ENCODE peak calls at places on chromosomes 6 and 20, in five cellular contexts. I is kidney, O is lower leg skin, Y is uterus, D is brain microvascular endothelial cell. R is an unnamed sample.

GRCh38 chr20:63962426-63963347 is 6.5 kb upstream of the UCKL1 start:
- DNase-seq in I (peak), O (no peak), D (no peak), Y (no peak), R (no peak)

GRCh38 chr6:143128346-143129015 is 67.8 kb downstream of the AIG1 start:
- DNase-seq in O (no peak), Y (no peak), D (no peak), I (no peak), R (no peak)

GRCh38 chr6:139364302-139364981 is 10.0 kb downstream of the CITED2 start:
- DNase-seq in I (no peak), Y (no peak), D (no peak), O (no peak), R (no peak)

GRCh38 chr6:36268478-36269248 is 1.2 kb upstream of the PNPLA1 start:
- DNase-seq in O (no peak), D (peak), Y (peak), I (no peak), R (no peak)

GRCh38 chr6:46590765-46591164 is 61.9 kb downstream of the CYP39A1 start:
- DNase-seq in I (no peak), Y (no peak), O (no peak), D (no peak), R (no peak)

GRCh38 chr6:137717074-137718073 is 149.7 kb upstream of the TNFAIP3 start:
- DNase-seq in D (no peak), I (no peak), Y (no peak), O (no peak), R (no peak)

GRCh38 chr6:119484598-119484997 is 135.0 kb upstream of the MAN1A1 start:
- DNase-seq in D (peak), I (no peak), Y (no peak), O (peak), R (peak)

GRCh38 chr6:14984454-14984853 is 261.4 kb upstream of the JARID2 start:
- DNase-seq in D (no peak), Y (no peak), I (no peak), O (peak), R (no peak)

GRCh38 chr20:5041433-5041832 is 40.1 kb upstream of the SLC23A2 start:
- DNase-seq in D (peak), Y (no peak), O (no peak), I (peak), R (no peak)

GRCh38 chr6:125913145-125913544 is 43.4 kb upstream of the HINT3 start:
- DNase-seq in I (no peak), O (no peak), D (no peak), Y (no peak), R (no peak)

GRCh38 chr6:99341862-99342455 is 7.5 kb downstream of the FAXC start:
- DNase-seq in I (no peak), Y (no peak), O (no peak), D (no peak), R (no peak)

GRCh38 chr6:4814212-4814611 is 38.0 kb downstream of the CDYL start:
- DNase-seq in I (no peak), D (no peak), O (no peak), Y (no peak), R (no peak)

GRCh38 chr6:82072113-82072512 is 175.4 kb downstream of the IBTK start:
- DNase-seq in I (no peak), Y (no peak), D (peak), O (no peak), R (peak)

DNA sequence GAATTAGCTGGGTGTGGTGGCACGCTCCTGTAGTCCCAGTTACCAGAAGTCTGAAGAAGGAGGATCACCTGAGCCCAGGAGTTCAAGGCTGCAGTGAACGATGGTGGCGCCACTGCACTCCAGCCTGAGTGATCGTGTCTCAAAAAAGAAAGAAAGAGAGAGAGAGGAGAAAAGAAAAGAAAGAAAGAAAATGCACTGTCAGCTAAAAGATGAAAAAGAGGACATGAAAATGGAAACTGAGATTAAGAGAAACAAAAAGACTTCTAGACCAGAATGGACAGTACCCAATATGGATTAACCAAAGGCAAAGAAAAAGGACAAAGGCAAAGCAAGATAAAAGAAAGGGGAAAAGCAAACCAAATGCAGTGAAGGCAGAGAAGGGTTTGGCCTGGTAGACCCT is 9.0 kb upstream of the RALGAPA2 start:
- DNase-seq in Y (no peak), D (no peak), O (no peak), I (no peak), R (no peak)
- TF ChIP-seq CTCF in Y (no peak), D (no peak), O (no peak), I (no peak), R (no peak)

DNA sequence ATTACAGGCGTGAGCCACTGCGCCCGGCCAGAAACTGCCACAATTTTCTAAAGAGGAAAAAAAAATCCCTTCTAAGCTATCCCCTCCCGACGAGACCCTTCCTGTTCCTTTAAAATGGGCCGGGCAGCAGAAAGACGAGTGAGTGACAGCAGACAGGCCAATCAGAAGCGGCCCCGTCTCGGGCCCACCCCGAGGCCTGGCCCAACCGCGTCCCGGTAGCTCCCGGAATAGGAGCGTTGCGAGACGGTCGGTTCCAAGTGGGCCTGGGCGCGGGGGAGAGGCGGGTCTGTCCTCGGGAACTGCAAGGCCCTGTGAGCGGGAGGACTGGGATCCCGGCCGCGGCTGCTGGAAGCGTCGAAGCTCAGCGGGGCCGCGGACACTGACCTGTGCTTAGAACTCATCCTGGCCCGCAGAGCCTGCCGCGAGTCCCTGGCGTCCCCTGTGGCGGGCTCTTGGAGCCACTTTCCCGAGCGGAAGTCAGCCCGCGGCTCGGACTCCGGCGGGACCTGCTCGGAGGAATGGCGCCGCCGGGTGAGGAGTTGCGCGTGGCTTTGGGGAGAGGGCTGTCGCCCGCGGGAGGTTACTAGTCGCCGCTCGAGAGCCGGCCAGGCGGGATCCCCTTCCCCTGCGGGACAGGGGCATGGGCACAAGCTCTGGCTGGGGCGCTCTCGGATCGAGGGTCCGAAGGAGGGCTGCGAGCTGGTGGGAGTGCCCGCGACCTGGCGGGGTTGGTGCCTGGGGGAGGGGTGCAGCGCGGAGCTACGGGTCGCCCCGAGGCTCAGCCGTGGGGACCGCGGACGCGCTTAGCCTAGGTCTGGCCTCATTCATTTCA is at the start of the genes MROH8 and RPN2:
- DNase-seq in Y (peak), I (peak), O (peak), D (peak), R (peak)
- H3K4me3 ChIP-seq in Y (peak), I (peak), O (peak), D (peak), R (peak)

GRCh38 chr6:131063028-131063763 is at the start of gene EPB41L2:
- DNase-seq in Y (peak), O (peak), I (peak), D (peak), R (no peak)
- TF ChIP-seq CTCF in Y (peak), O (no peak), I (peak), D (peak), R (peak)

DNA sequence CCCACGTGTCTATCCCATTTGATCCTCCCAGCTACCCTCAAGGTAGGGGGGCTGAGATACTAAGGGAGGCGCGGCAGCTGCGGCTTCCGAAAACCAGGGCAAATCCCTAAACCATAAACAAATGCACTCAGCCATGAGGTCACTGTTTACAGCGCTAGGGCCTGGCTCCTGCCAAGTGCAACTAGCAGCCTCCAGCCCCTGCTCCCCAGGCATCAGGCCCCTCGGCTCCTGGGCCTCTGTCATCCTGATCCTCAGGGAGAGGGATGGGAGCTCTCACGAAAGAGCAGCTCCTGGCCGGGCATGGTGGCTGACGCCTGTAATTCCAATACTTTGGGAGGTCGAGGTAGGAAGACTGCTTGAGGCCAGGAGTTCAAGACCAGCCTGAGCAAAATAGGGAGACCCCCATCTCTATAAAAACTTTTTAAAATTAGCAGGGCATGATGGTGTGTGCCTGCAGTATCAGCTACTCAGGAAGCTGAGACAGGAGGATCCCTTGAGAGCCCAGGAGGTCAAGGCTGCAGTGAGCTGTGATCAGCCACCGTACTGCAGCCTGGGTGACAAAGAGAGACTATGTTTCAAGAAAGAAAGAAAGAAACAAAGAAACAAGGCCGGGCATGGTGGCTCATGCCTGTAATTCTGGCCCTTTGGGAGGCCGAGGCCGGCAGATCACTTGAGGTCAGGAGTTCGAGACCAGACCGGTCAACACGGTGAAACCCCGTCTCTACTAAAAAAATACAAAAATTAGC is 42.5 kb upstream of the TLDC2 start:
- DNase-seq in I (no peak), D (no peak), O (no peak), Y (no peak), R (no peak)
- H3K4me3 ChIP-seq in I (no peak), D (no peak), O (no peak), Y (no peak), R (no peak)

GRCh38 chr6:103027532-103027931 is 1634.0 kb downstream of the GRIK2 start:
- DNase-seq in D (no peak), I (no peak), Y (no peak), O (no peak), R (no peak)
- TF ChIP-seq CTCF in D (no peak), I (no peak), Y (no peak), O (no peak), R (no peak)

DNA sequence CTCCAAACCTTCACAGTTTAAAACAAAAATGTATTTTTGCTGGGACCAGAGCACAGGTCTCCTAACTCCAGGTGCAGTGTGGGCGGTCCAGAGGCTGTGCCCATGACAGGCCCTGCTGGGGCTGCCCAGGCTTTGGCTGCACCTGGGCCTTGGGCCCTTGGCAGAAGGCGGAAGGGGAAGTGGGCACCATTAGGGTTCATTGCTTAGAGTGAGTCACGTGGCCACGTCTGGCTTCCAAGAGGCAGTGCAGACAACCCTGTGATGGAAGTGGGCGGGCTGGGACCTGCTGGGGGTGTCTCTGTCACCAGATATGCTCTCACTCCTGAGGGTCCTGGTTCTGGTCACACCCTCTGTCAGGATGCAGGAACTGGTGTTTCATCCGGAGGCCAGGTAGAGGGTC is 302.2 kb downstream of the QKI start:
- DNase-seq in O (no peak), D (no peak), Y (no peak), I (no peak), R (no peak)
- H3K4me3 ChIP-seq in O (no peak), D (no peak), Y (no peak), I (no peak), R (no peak)

DNA sequence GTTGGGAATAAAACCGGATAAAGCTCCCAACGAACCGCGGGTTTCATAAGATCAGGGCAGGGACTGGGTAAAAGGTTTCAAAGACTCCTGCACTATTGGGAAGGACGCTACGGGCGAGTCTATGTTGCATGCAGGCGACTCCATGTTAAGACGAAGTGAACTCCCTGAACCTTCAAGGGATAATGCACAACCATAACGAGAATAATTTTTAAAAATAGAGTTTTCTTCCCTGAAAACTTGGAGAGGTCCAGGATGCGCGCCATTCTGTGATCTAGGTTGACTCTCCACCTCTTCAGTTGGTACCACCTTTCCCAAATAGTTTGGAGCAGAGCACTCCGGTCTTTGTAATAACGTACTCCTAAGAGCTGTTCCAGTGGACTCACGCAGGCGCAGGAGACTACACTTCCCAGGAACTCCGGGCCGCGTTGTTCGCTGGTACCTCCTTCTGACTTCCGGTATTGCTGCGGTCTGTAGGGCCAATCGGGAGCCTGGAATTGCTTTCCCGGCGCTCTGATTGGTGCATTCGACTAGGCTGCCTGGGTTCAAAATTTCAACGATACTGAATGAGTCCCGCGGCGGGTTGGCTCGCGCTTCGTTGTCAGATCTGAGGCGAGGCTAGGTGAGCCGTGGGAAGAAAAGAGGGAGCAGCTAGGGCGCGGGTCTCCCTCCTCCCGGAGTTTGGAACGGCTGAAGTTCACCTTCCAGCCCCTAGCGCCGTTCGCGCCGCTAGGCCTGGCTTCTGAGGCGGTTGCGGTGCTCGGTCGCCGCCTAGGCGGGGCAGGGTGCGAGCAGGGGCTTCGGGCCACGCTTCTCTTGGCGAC is at the start of gene TPX2:
- DNase-seq in D (peak), Y (peak), I (peak), O (peak), R (peak)
- TF ChIP-seq CTCF in D (peak), Y (peak), I (peak), O (no peak), R (peak)

GRCh38 chr6:6705061-6705425 is 116.5 kb downstream of the LY86 start:
- DNase-seq in D (no peak), O (no peak), I (no peak), Y (no peak), R (no peak)

GRCh38 chr6:6701864-6702263 is 113.3 kb downstream of the LY86 start:
- DNase-seq in D (no peak), O (no peak), I (no peak), Y (no peak), R (no peak)

GRCh38 chr6:6700871-6701270 is 112.4 kb downstream of the LY86 start:
- DNase-seq in Y (no peak), O (no peak), D (no peak), I (no peak), R (no peak)

GRCh38 chr6:6704423-6705060 is 116.0 kb downstream of the LY86 start:
- DNase-seq in Y (no peak), D (no peak), I (no peak), O (no peak), R (no peak)

DNA sequence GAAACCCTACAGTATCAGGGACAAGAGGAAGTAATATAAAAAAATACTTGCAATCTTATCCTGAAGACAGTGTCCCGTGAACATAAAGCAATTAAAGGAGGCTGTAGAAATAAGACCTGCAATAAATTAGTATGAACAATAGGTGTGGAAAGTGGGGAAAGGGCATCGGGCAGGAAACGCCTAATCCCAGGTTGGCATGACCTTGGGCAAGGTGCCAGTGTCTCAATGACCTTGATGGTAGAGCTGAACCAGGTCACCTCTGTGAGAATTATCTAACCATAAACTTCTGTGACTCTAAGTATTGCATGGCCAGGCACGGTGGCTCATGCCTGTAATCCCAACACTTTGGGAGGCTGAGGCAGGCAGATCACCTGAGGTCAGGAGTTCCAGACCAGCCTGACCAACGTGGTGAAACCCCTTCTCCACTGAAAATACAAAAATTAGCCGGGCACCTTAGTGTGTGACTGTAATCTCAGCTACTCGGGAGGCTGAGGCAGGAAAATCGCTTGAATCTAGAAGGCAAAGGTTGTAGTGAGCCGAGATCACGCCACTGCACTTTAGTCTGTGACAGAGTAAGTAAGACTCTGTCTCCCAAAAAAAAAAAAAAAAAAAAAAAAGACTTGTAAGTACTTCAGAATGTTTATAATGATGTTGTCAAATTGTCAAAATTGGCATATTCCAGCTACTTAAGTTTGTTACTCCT is 115.4 kb downstream of the LY86 start:
- DNase-seq in D (no peak), O (no peak), Y (no peak), I (peak), R (no peak)
- H3K4me3 ChIP-seq in D (no peak), O (no peak), Y (no peak), I (no peak), R (no peak)

DNA sequence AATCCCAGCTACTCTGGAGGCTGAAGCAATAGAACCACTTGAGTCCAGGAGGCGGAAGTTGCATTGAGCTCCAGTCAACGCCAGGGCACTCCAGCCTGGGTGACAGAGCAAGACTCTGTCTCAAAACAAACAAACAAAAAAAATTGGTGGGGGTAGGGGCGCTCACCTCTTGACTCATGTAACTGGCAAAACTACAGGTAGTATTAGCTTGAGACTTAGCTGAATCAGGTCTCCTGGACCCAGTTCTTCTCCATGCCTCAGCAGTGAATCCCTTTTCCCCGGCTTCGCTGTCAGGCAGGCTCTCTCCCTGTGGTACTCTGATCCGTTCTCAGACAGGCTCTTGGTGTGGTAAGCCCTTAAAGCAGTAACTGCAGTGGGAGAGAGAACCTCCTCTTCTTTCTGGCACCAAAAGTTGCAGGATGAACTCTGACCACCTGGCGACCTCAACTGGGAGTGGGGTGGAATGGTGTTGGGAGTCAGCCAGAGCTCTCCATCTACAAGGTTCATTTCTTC is 12.9 kb downstream of the SLC9A8 start:
- DNase-seq in I (no peak), O (no peak), D (no peak), Y (no peak), R (no peak)
- TF ChIP-seq CTCF in I (no peak), O (no peak), D (no peak), Y (no peak), R (no peak)